ENCODE peak calls at places on chromosomes 1 and 21, in six cellular contexts. K, Y, U, B, I and F are unnamed samples.

GRCh38 chr1:186155594-186155993 is 219.5 kb downstream of the TPR start:
- DNase-seq in U (peak), Y (peak), B (no peak), K (no peak), I (no peak), F (peak)

GRCh38 chr1:120178799-120179419 is 2.6 kb upstream of the SEC22B start:
- DNase-seq in I (no peak), Y (no peak), K (no peak), U (no peak), B (no peak), F (no peak)

GRCh38 chr1:167210966-167211674 is 9.6 kb upstream of the POU2F1 start:
- DNase-seq in I (no peak), U (no peak), B (no peak), K (no peak), Y (peak), F (no peak)

GRCh38 chr1:207309775-207310273 is 11.7 kb upstream of the CD55 start:
- DNase-seq in B (no peak), U (peak), Y (peak), I (no peak), K (peak), F (peak)

GRCh38 chr1:12601690-12602632 is 16.0 kb downstream of the DHRS3 start:
- DNase-seq in U (peak), Y (peak), B (peak), K (no peak), I (no peak), F (no peak)

GRCh38 chr1:1315435-1315901 is 7.1 kb downstream of the PUSL1 start:
- DNase-seq in B (peak), Y (no peak), I (no peak), K (no peak), U (no peak), F (no peak)

GRCh38 chr1:109112056-109112651 is 1.8 kb upstream of the ELAPOR1 start:
- DNase-seq in I (peak), U (no peak), B (no peak), Y (peak), K (no peak), F (peak)

GRCh38 chr1:109228167-109228566 is 14.4 kb downstream of the SARS1 start:
- DNase-seq in K (no peak), U (no peak), Y (no peak), B (no peak), I (no peak), F (no peak)

GRCh38 chr1:40868051-40868723 is 6.0 kb upstream of the CITED4 start:
- DNase-seq in B (no peak), I (no peak), K (no peak), U (no peak), Y (peak), F (peak)

GRCh38 chr1:219236933-219237610 is 63.4 kb downstream of the LYPLAL1 start:
- DNase-seq in B (no peak), I (no peak), Y (no peak), U (no peak), K (no peak), F (no peak)

GRCh38 chr1:175360016-175360415 is 167.4 kb upstream of the KIAA0040 start:
- DNase-seq in U (no peak), Y (no peak), K (no peak), B (no peak), I (no peak), F (no peak)

GRCh38 chr1:75345538-75346292 is 211.5 kb downstream of the LHX8 start:
- DNase-seq in U (no peak), K (no peak), B (no peak), I (no peak), Y (peak), F (peak)

GRCh38 chr1:175015243-175015642 is 8.0 kb downstream of the MRPS14 start:
- DNase-seq in U (no peak), I (no peak), B (no peak), K (no peak), Y (no peak), F (no peak)

GRCh38 chr1:111332190-111332589 is 41.5 kb downstream of the CHIA start:
- DNase-seq in K (no peak), Y (no peak), B (no peak), U (no peak), I (no peak), F (no peak)

GRCh38 chr1:30083800-30084464 is 639.5 kb downstream of the MATN1 start:
- DNase-seq in B (no peak), U (peak), K (no peak), Y (peak), I (no peak), F (peak)

GRCh38 chr1:228882041-228882784 is 146.9 kb downstream of the RHOU start:
- DNase-seq in B (no peak), I (no peak), K (no peak), U (no peak), Y (no peak), F (no peak)

GRCh38 chr1:24795236-24795635 is 50.0 kb downstream of the CLIC4 start:
- DNase-seq in Y (no peak), U (no peak), I (no peak), B (no peak), K (no peak), F (no peak)

GRCh38 chr1:62746086-62746808 is 37.7 kb upstream of the ATG4C start:
- DNase-seq in I (no peak), U (peak), Y (peak), K (no peak), B (no peak), F (peak)

GRCh38 chr1:174671826-174672225 is 224.1 kb downstream of the GPR52 start:
- DNase-seq in K (no peak), I (no peak), U (no peak), B (no peak), Y (no peak), F (no peak)

GRCh38 chr1:58576727-58577675 is at the start of gene TACSTD2:
- DNase-seq in Y (peak), K (peak), B (peak), I (peak), U (no peak), F (peak)

GRCh38 chr21:33940846-33941245 is 25.2 kb upstream of the ATP5PO start:
- DNase-seq in B (no peak), I (no peak), U (no peak), Y (no peak), K (no peak), F (no peak)

GRCh38 chr1:21347072-21347581 is 56.9 kb upstream of the ECE1 start:
- DNase-seq in I (no peak), B (no peak), U (no peak), Y (no peak), K (no peak), F (no peak)

GRCh38 chr1:15068152-15068551 is 85.4 kb upstream of the TMEM51 start:
- DNase-seq in Y (no peak), U (no peak), K (no peak), I (no peak), B (no peak), F (no peak)

GRCh38 chr1:54517536-54517935 is 30.5 kb upstream of the ACOT11 start:
- DNase-seq in Y (no peak), U (no peak), I (no peak), K (no peak), B (no peak), F (no peak)

GRCh38 chr1:105894006-105894405 is 1162.5 kb upstream of the PRMT6 start:
- DNase-seq in I (no peak), U (no peak), Y (no peak), B (no peak), K (no peak), F (peak)

GRCh38 chr1:183285746-183286145 is 99.7 kb downstream of the LAMC2 start:
- DNase-seq in U (no peak), K (no peak), Y (no peak), I (no peak), B (no peak), F (no peak)

GRCh38 chr21:34946385-34947121 is 102.5 kb downstream of the RUNX1 start:
- DNase-seq in U (no peak), K (no peak), B (no peak), Y (no peak), I (no peak), F (no peak)

GRCh38 chr1:41917835-41918449 is 780 bp downstream of the HIVEP3 start:
- DNase-seq in K (peak), B (peak), Y (peak), U (no peak), I (peak), F (no peak)

GRCh38 chr1:27604579-27605299 is 795 bp upstream of the AHDC1 start:
- DNase-seq in I (no peak), U (no peak), B (no peak), Y (no peak), K (no peak), F (no peak)

GRCh38 chr1:52127181-52128175 is 14.4 kb upstream of the ZFYVE9 start:
- DNase-seq in I (peak), U (peak), B (no peak), K (no peak), Y (peak), F (peak)

GRCh38 chr1:158095737-158096335 is 84.9 kb upstream of the CD1D start:
- DNase-seq in U (no peak), K (no peak), Y (no peak), I (no peak), B (peak), F (peak)

GRCh38 chr1:219837274-219837993 is 90.9 kb downstream of the SLC30A10 start:
- DNase-seq in U (peak), K (no peak), B (no peak), I (peak), Y (peak), F (peak)

GRCh38 chr1:111364690-111365089 is 62.8 kb downstream of the OVGP1 start:
- DNase-seq in U (no peak), Y (no peak), I (no peak), B (no peak), K (no peak), F (peak)

GRCh38 chr1:229855999-229856650 is 210.9 kb upstream of the GALNT2 start:
- DNase-seq in I (no peak), Y (no peak), K (no peak), B (no peak), U (no peak), F (no peak)

GRCh38 chr1:18783705-18784522 is 75.5 kb downstream of the TAS1R2 start:
- DNase-seq in K (no peak), I (peak), U (no peak), B (no peak), Y (no peak), F (no peak)

GRCh38 chr1:18786149-18786548 is 73.3 kb downstream of the TAS1R2 start:
- DNase-seq in I (no peak), Y (no peak), K (no peak), U (no peak), B (no peak), F (no peak)

GRCh38 chr1:18789246-18789645 is 70.2 kb downstream of the TAS1R2 start:
- DNase-seq in Y (no peak), U (no peak), K (no peak), I (no peak), B (no peak), F (no peak)

GRCh38 chr1:18784523-18784833 is 75.0 kb downstream of the TAS1R2 start:
- DNase-seq in U (no peak), B (no peak), K (no peak), Y (no peak), I (no peak), F (no peak)

DNA sequence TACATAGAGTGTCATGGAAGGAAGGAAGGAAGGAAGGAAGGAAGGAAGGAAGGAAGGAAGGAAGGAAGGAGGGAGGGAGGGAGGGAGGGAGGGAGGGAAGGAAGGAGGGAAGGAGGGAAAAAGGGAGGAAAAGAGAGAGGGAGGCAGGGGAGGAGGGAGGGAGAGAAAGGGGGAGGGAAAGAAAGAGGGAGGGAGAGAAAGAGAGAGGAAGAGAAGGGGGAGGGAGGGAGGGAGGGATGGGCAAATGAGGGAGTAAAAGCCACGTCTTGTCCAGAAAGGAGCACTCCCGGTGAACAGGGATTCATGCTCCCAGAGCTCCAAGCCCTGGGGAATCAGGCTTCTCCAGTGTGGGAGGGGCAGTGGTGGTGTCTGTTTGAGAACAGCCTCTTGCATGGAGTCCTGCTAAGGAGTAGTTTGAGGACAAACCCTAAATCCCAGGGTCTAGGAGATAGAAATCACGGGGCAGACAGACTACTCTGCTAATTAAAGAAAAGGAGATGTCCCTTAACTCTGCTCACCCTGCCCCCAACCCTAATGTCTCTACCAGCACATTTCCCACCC is 71.6 kb downstream of the TAS1R2 start:
- DNase-seq in Y (no peak), K (no peak), B (no peak), I (no peak), U (no peak), F (no peak)
- TF ChIP-seq CTCF in Y (no peak), K (no peak), B (no peak), I (no peak), U (no peak), F (no peak)

GRCh38 chr21:37758997-37759396 is 157.3 kb downstream of the KCNJ6 start:
- DNase-seq in B (peak), Y (peak), K (no peak), I (peak), U (no peak), F (peak)
- TF ChIP-seq CTCF in B (peak), Y (peak), K (no peak), I (peak), U (peak), F (peak)

DNA sequence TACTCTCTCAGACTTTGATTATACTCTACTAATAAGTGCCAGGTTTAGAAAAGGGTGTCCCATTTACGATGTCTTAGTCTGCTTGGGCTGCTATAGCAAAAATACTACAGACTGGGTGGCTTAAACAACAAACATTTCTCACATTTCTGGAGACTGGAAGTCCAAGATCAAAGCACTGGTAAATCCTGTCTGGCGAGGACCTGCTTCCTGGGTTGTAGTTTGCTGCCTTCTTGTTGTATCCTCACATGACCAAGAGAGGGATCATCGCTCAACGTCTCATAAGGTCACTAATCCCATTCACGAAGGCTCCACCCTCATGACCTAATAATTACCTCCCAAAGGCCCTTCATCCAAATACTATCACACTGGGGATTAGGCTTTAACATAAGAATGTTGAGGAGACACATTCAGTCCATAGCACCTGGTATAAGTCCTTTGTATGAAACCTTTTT is 12.0 kb downstream of the PRDX6 start:
- DNase-seq in B (no peak), K (no peak), Y (no peak), I (no peak), U (no peak), F (no peak)
- TF ChIP-seq CTCF in B (no peak), K (no peak), Y (no peak), I (no peak), U (no peak), F (no peak)

GRCh38 chr21:45259206-45259795 is 28.4 kb downstream of the POFUT2 start:
- DNase-seq in Y (no peak), B (no peak), U (no peak), K (no peak), I (no peak), F (peak)
- TF ChIP-seq CTCF in Y (no peak), B (no peak), U (no peak), K (no peak), I (no peak), F (no peak)